ENCODE peak calls at places on chromosomes 3 and 15, in four cellular contexts. Y is activated CD8-positive, alpha-beta memory T cell treated with anti-CD3 and anti-CD28 coated beads for 48 hours; J is heart right ventricle; V is NCI-H1417. D is an unnamed sample.

GRCh38 chr3:45487508-45487907 is 99.1 kb downstream of the LARS2 start:
- DNase-seq in Y (no peak), J (no peak), V (no peak), D (no peak)

GRCh38 chr3:7562892-7563291 is 702.0 kb downstream of the GRM7 start:
- DNase-seq in Y (no peak), J (no peak), V (no peak), D (no peak)

GRCh38 chr3:31077826-31078225 is 183.4 kb upstream of the GADL1 start:
- DNase-seq in Y (no peak), J (no peak), V (no peak), D (peak; percentile 39)

GRCh38 chr15:33402640-33403039 is 91.9 kb downstream of the RYR3 start:
- DNase-seq in Y (no peak), J (no peak), V (no peak), D (no peak)

GRCh38 chr3:111594205-111594604 is 941 bp downstream of the ZBED2 start:
- DNase-seq in Y (no peak), J (no peak), V (no peak), D (peak; percentile 29)

GRCh38 chr15:88395241-88395640 is 71.9 kb downstream of the MRPL46 start:
- DNase-seq in Y (no peak), J (no peak), V (no peak), D (no peak)

GRCh38 chr3:51704511-51704950 is 2.3 kb upstream of the GRM2 start:
- DNase-seq in Y (no peak), J (no peak), V (peak; percentile 30), D (no peak)

GRCh38 chr3:4888913-4889846 is 90.1 kb upstream of the BHLHE40 start:
- DNase-seq in Y (no peak), J (no peak), V (no peak), D (peak; percentile 39)

GRCh38 chr3:183178833-183179549 is 16.5 kb upstream of the LAMP3 start:
- DNase-seq in Y (peak; percentile 44), J (no peak), V (no peak), D (no peak)

D was measured in skeletal muscle cell.